ENCODE peak calls at places on chromosome 13, in ten cellular contexts. W is upper lobe of right lung; E is esophagus squamous epithelium; L is CD8-positive, alpha-beta memory T cell; S is cardiac muscle cell; V is fibroblast of lung; B is lower lobe of right lung; G is WERI-Rb-1; U is GM23248; I is tibial nerve. Y is an unnamed sample. For H3K36me3, the result is how much of the 10 kb centered on the place peaks cover.

GRCh38 chr13:40152145-40152544 is 496.7 kb downstream of the COG6 start:
- DNase-seq in L (no peak), E (no peak), V (peak), G (no peak), W (no peak), B (no peak), I (no peak), S (peak), U (peak), Y (no peak)

GRCh38 chr13:104782741-104783140 is 1716.5 kb upstream of the SLC10A2 start:
- DNase-seq in S (no peak), L (no peak), G (no peak), U (no peak), W (no peak), I (no peak), B (no peak), V (no peak), E (no peak), Y (no peak)

GRCh38 chr13:22235285-22235949 is 564.5 kb downstream of the FGF9 start:
- DNase-seq in E (no peak), I (no peak), S (no peak), L (no peak), V (no peak), U (peak), W (no peak), B (no peak), G (no peak), Y (peak)

GRCh38 chr13:72932250-72932649 is 126.6 kb upstream of the KLF5 start:
- DNase-seq in G (no peak), W (no peak), I (no peak), L (no peak), U (no peak), B (no peak), V (no peak), E (no peak), S (no peak), Y (no peak)

GRCh38 chr13:88857256-88857655 is 1186.1 kb downstream of the SLITRK5 start:
- DNase-seq in G (no peak), U (no peak), L (no peak), B (no peak), W (no peak), E (no peak), V (peak), I (no peak), S (no peak), Y (no peak)

GRCh38 chr13:112255550-112256120 is 120.5 kb upstream of the SPACA7 start:
- DNase-seq in E (no peak), S (no peak), I (no peak), V (no peak), W (no peak), U (no peak), L (no peak), B (no peak), G (no peak), Y (no peak)

GRCh38 chr13:64041296-64041695 is 2625.6 kb upstream of the PCDH20 start:
- DNase-seq in V (no peak), W (no peak), G (no peak), B (no peak), I (no peak), U (no peak), S (peak), L (no peak), E (no peak), Y (no peak)

GRCh38 chr13:74036373-74036772 is 97.8 kb downstream of the KLF12 start:
- DNase-seq in W (no peak), E (no peak), U (no peak), V (no peak), I (no peak), B (no peak), L (no peak), S (no peak), G (no peak), Y (peak)

GRCh38 chr13:109593230-109593629 is 193.2 kb downstream of the IRS2 start:
- DNase-seq in I (no peak), S (no peak), B (no peak), U (no peak), V (no peak), E (no peak), G (no peak), L (no peak), W (no peak), Y (no peak)

GRCh38 chr13:30376426-30377311 is 45.6 kb upstream of the UBE2L5 start:
- DNase-seq in G (no peak), S (no peak), B (no peak), U (no peak), W (no peak), V (no peak), I (no peak), L (peak), E (peak), Y (peak)

GRCh38 chr13:40232321-40232720 is 434.1 kb downstream of the FOXO1 start:
- DNase-seq in G (no peak), S (no peak), E (no peak), L (no peak), W (no peak), U (no peak), B (no peak), I (no peak), V (no peak), Y (no peak)

GRCh38 chr13:108328848-108329247 is 59.3 kb downstream of the TNFSF13B start:
- DNase-seq in S (no peak), I (no peak), V (no peak), L (no peak), U (no peak), B (no peak), W (no peak), G (no peak), E (no peak), Y (no peak)

GRCh38 chr13:20823071-20823470 is 49.3 kb upstream of the EEF1AKMT1 start:
- DNase-seq in W (no peak), L (no peak), B (no peak), V (no peak), G (no peak), S (no peak), U (peak), E (no peak), I (no peak), Y (no peak)

GRCh38 chr13:20815469-20815868 is 41.7 kb upstream of the EEF1AKMT1 start:
- DNase-seq in I (no peak), S (no peak), B (no peak), L (no peak), U (peak), V (peak), W (no peak), E (no peak), G (no peak), Y (no peak)

GRCh38 chr13:20824762-20825161 is 51.0 kb upstream of the EEF1AKMT1 start:
- DNase-seq in B (no peak), W (no peak), I (no peak), U (peak), E (no peak), G (no peak), V (peak), L (no peak), S (no peak), Y (no peak)

GRCh38 chr13:20822406-20822805 is 48.6 kb upstream of the EEF1AKMT1 start:
- DNase-seq in V (no peak), G (no peak), E (no peak), B (no peak), L (no peak), S (no peak), I (no peak), U (no peak), W (no peak), Y (no peak)

GRCh38 chr13:20819715-20820114 is 46.0 kb upstream of the EEF1AKMT1 start:
- DNase-seq in E (no peak), W (no peak), L (no peak), V (no peak), I (no peak), S (no peak), U (no peak), B (no peak), G (no peak), Y (no peak)
- H3K4me3 ChIP-seq in E (no peak), W (no peak), L (no peak), V (no peak), I (no peak), S (peak), U (no peak), B (no peak), G (no peak), Y (no peak)

GRCh38 chr13:33264620-33264978 is 21.0 kb downstream of the STARD13 start:
- DNase-seq in U (no peak), L (no peak), V (no peak), E (no peak), W (no peak), I (no peak), B (no peak), G (no peak), S (no peak), Y (no peak)

GRCh38 chr13:33265607-33266006 is 19.9 kb downstream of the STARD13 start:
- DNase-seq in G (no peak), V (no peak), W (no peak), B (no peak), L (no peak), I (no peak), S (no peak), E (no peak), U (no peak), Y (no peak)

GRCh38 chr13:33263976-33264619 is 21.5 kb downstream of the STARD13 start:
- DNase-seq in V (no peak), E (no peak), L (no peak), B (no peak), G (no peak), S (no peak), I (no peak), U (peak), W (no peak), Y (no peak)

GRCh38 chr13:33263484-33263883 is 22.1 kb downstream of the STARD13 start:
- DNase-seq in I (no peak), V (no peak), S (no peak), W (no peak), B (no peak), U (no peak), G (no peak), L (no peak), E (no peak), Y (no peak)

DNA sequence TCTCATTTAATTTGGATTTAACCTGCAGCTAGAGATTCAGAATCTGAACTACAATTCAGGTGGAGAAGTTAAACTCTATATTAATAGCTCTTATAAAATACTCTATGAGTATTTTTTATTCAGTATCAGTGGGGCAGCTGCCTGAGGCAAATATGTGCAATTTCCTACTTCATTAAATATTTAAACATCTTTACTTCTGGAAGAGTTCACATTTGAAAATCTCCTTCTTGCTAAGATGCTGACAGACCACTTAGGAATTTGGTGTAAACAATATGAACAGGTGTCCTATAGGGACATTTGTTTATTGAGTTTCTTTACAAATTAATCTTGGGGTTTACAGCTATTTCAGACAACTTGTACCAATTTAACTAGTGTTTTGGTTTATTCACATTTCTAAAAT is 20.4 kb downstream of the STARD13 start:
- DNase-seq in U (no peak), I (no peak), B (no peak), E (no peak), L (no peak), G (no peak), S (no peak), V (no peak), W (no peak), Y (no peak)
- H3K36me3 ChIP-seq in U (under half), I (under half), B (under half), E (under half), L (under half), G (under half), S (under half), V (under half), W (under half), Y (under half)

GRCh38 chr13:27170521-27171243 is 929 bp downstream of the USP12 start:
- DNase-seq in L (peak), B (peak), I (peak), W (peak), U (peak), V (no peak), S (peak), E (no peak), G (peak), Y (peak)

GRCh38 chr13:27170221-27170520 is 1.4 kb downstream of the USP12 start:
- DNase-seq in L (no peak), S (no peak), E (no peak), B (no peak), G (no peak), W (no peak), I (no peak), U (no peak), V (peak), Y (no peak)

GRCh38 chr13:27171830-27172494 is 351 bp upstream of the USP12 start:
- DNase-seq in G (peak), L (peak), U (peak), B (peak), W (peak), E (peak), V (peak), I (peak), S (peak), Y (peak)

GRCh38 chr13:27171244-27171829 is at the start of gene USP12:
- DNase-seq in G (peak), S (peak), I (peak), E (no peak), B (peak), W (peak), L (no peak), V (peak), U (no peak), Y (no peak)

DNA sequence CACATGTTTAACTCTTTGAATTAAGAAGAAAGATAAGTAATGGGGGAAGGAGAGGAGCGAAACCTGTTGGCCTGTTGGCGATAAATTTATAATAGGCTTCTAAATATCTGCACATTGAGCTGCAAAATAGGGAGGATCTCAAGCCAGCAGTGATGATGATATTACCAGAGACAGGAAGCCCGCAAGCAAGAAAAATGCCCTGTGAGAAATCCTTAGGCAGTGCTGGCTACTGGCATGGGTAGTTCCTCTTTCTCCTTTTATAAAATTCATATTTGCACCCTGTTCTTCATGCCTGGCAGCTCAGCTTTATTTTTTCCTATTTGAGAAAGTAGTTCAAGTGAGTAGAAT is 858 bp upstream of the USP12 start:
- DNase-seq in L (no peak), V (peak), E (no peak), S (no peak), W (no peak), U (peak), I (peak), B (no peak), G (no peak), Y (no peak)
- H3K4me3 ChIP-seq in L (peak), V (peak), E (peak), S (peak), W (peak), U (peak), I (peak), B (peak), G (peak), Y (peak)

GRCh38 chr13:98018293-98018692 is 64.8 kb downstream of the IPO5 start:
- DNase-seq in B (no peak), L (no peak), E (no peak), G (no peak), S (no peak), I (no peak), W (no peak), U (no peak), V (no peak), Y (no peak)
- H3K36me3 ChIP-seq in B (half or more), L (under half), E (under half), G (half or more), S (half or more), I (under half), W (half or more), U (half or more), V (under half), Y (under half)

GRCh38 chr13:55654243-55654642 is 1486.5 kb upstream of the PRR20A start:
- DNase-seq in E (no peak), V (no peak), S (no peak), I (no peak), U (no peak), W (no peak), G (no peak), B (no peak), L (no peak), Y (no peak)
- H3K4me3 ChIP-seq in E (no peak), V (no peak), S (no peak), I (no peak), U (no peak), W (no peak), G (no peak), B (no peak), L (no peak), Y (peak)

DNA sequence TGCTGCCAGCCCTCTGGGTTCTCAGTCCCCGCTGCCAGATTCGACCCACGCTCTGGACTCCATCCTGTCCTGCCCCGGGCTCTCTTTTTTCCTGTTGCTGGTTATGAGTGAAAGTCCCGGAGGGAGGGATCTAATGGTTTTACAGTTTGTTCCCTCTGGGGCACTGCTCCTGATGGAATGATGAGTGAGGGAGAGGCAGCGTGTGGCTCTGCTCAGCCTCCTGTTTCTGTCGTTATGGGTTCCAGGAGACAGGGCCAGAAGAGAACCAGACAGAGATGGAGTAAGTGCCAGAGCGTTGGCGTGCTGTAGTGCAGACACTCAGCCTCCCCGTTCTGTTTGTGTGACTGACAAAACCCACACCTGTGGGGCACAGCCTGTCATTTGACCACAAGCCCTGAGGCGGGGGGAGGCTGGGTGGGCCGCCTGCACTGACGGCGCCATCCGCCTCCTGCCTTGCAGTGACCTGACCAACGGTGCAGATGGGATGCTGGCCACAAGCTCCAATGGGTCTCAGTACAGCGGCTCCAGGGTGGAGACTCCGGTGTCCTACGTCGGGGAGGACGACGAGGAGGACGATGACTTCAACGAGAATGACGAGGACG is 18.2 kb downstream of the ATP4B start:
- DNase-seq in W (peak), B (peak), U (peak), G (peak), E (no peak), S (no peak), V (no peak), I (no peak), L (no peak), Y (peak)
- H3K36me3 ChIP-seq in W (under half), B (half or more), U (under half), G (half or more), E (under half), S (under half), V (under half), I (under half), L (under half), Y (under half)

GRCh38 chr13:27483421-27483820 is 33.1 kb upstream of the MTIF3 start:
- DNase-seq in B (no peak), V (no peak), W (no peak), G (no peak), E (no peak), L (no peak), U (no peak), I (no peak), S (no peak), Y (no peak)
- H3K4me3 ChIP-seq in B (no peak), V (no peak), W (no peak), G (no peak), E (no peak), L (no peak), U (no peak), I (no peak), S (no peak), Y (no peak)

GRCh38 chr13:99967884-99968520 is 3.6 kb downstream of the ZIC5 start:
- DNase-seq in L (no peak), S (no peak), V (no peak), B (no peak), I (no peak), G (peak), E (no peak), U (no peak), W (no peak), Y (peak)
- H3K36me3 ChIP-seq in L (under half), S (under half), V (under half), B (under half), I (under half), G (under half), E (under half), U (under half), W (under half), Y (under half)

GRCh38 chr13:91768746-91769145 is 370.3 kb downstream of the GPC5 start:
- DNase-seq in B (no peak), S (no peak), U (no peak), L (no peak), G (no peak), W (no peak), V (no peak), I (no peak), E (no peak), Y (no peak)
- H3K4me3 ChIP-seq in B (no peak), S (no peak), U (no peak), L (no peak), G (no peak), W (no peak), V (no peak), I (no peak), E (no peak), Y (no peak)

GRCh38 chr13:24473646-24474045 is 38.9 kb downstream of the PARP4 start:
- DNase-seq in U (no peak), L (no peak), B (no peak), S (no peak), W (no peak), I (no peak), G (no peak), V (no peak), E (no peak), Y (no peak)
- H3K36me3 ChIP-seq in U (under half), L (under half), B (half or more), S (under half), W (half or more), I (under half), G (under half), V (under half), E (under half), Y (under half)

Y was measured in H7.